ENCODE peak calls at places on chromosome 11, in seven cellular contexts. R is immature natural killer cell; J is T-helper 1 cell; H is dorsolateral prefrontal cortex; M is RKO; B is activated CD4-positive, alpha-beta T cell treated with anti-CD3 and anti-CD28 coated beads for 4 hours; L is GM23248. F is an unnamed sample.

GRCh38 chr11:102391549-102392237 is 44.7 kb downstream of the BIRC2 start:
- DNase-seq in B (no peak), L (no peak), J (no peak), H (no peak), R (no peak), M (no peak), F (no peak)

GRCh38 chr11:128905345-128906184 is 14.4 kb downstream of the KCNJ5 start:
- DNase-seq in J (peak), M (peak), L (peak), B (peak), R (peak), H (no peak), F (peak)

GRCh38 chr11:47403135-47403534 is 5.3 kb upstream of the SLC39A13 start:
- DNase-seq in R (no peak), B (no peak), M (no peak), H (no peak), J (no peak), L (no peak), F (no peak)

GRCh38 chr11:76232026-76232665 is 25.8 kb upstream of the WNT11 start:
- DNase-seq in R (peak), L (no peak), B (peak), J (peak), M (no peak), H (no peak), F (no peak)

GRCh38 chr11:76802621-76803020 is 19.5 kb downstream of the TSKU start:
- DNase-seq in L (no peak), M (no peak), J (no peak), H (no peak), B (no peak), R (no peak), F (no peak)

GRCh38 chr11:123475478-123475877 is 45.4 kb downstream of the GRAMD1B start:
- DNase-seq in H (peak), R (no peak), J (no peak), M (peak), B (no peak), L (peak), F (no peak)

GRCh38 chr11:44781697-44782096 is 54.9 kb downstream of the TSPAN18 start:
- DNase-seq in R (no peak), J (no peak), M (no peak), H (no peak), L (no peak), B (no peak), F (no peak)

GRCh38 chr11:58770627-58771457 is 39.1 kb upstream of the GLYAT start:
- DNase-seq in J (no peak), H (no peak), M (peak), R (no peak), B (no peak), L (peak), F (no peak)

GRCh38 chr11:95534809-95535208 is 254.8 kb downstream of the FAM76B start:
- DNase-seq in M (no peak), B (no peak), R (no peak), J (no peak), H (no peak), L (no peak), F (no peak)

F was measured in NT2/D1.